ENCODE peak calls at places on chromosomes 7 and 10, in four cellular contexts. One of them, this sample, is unnamed.

GRCh38 chr7:18231854-18232253 is 204.2 kb upstream of the PRPS1L1 start:
- DNase-seq in tibial nerve: no peak
- DNase-seq in ovary: no peak
- DNase-seq in esophagus squamous epithelium: no peak
- DNase-seq in this sample: no peak

GRCh38 chr10:65194131-65194530 is 1672.9 kb downstream of the REEP3 start:
- DNase-seq in tibial nerve: no peak
- DNase-seq in ovary: no peak
- DNase-seq in esophagus squamous epithelium: no peak
- DNase-seq in this sample: no peak

GRCh38 chr10:67780759-67781538 is 57.0 kb downstream of the DNAJC12 start:
- DNase-seq in tibial nerve: no peak
- DNase-seq in ovary: no peak
- DNase-seq in esophagus squamous epithelium: no peak
- DNase-seq in this sample: no peak

GRCh38 chr10:86586516-86586915 is 64.9 kb upstream of the WAPL start:
- DNase-seq in tibial nerve: no peak
- DNase-seq in ovary: no peak
- DNase-seq in esophagus squamous epithelium: no peak
- DNase-seq in this sample: no peak

GRCh38 chr10:114367676-114368391 is 36.5 kb downstream of the AFAP1L2 start:
- DNase-seq in tibial nerve: no peak
- DNase-seq in ovary: no peak
- DNase-seq in esophagus squamous epithelium: no peak
- DNase-seq in this sample: no peak

GRCh38 chr7:111697771-111698170 is 135.5 kb upstream of the IMMP2L start:
- DNase-seq in tibial nerve: no peak
- DNase-seq in ovary: no peak
- DNase-seq in esophagus squamous epithelium: no peak
- DNase-seq in this sample: no peak

GRCh38 chr10:133163889-133164815 is 4.1 kb downstream of the KNDC1 start:
- DNase-seq in tibial nerve: no peak
- DNase-seq in ovary: peak
- DNase-seq in esophagus squamous epithelium: no peak
- DNase-seq in this sample: no peak

GRCh38 chr10:57955076-57955475 is 312.6 kb downstream of the IPMK start:
- DNase-seq in tibial nerve: no peak
- DNase-seq in ovary: no peak
- DNase-seq in esophagus squamous epithelium: no peak
- DNase-seq in this sample: no peak

GRCh38 chr10:19749185-19749729 is 67.0 kb upstream of the PLXDC2 start:
- DNase-seq in tibial nerve: no peak
- DNase-seq in ovary: no peak
- DNase-seq in esophagus squamous epithelium: no peak
- DNase-seq in this sample: no peak

DNA sequence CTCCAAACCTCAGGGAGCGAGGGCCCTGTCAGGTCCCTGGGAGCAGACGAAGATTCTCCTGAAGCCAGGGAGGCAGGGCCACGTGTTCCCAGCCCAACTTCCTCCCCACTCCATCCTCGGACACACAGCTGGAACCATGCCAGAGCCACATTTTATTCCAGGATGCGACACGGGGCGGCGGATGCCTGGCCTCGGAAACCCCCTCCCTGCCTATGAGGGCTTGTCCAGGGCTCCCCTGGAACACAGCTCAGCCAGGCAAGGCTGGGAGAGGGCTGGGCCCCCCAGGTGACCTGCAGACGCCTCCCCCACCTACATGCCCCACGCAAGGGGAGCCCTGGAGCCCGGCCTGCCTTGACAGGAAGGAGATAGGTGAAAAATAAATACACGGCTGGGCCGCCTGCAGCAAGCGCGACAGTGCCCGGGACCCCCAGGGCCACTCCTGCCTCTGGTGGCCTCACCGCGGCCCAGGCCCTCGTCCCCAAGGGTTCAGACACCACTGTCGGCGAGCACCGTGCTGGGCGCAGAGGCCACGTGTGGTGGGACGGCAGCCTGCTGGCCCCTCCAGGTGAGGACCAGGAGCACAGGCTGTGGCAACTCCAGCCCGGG is 21.5 kb downstream of the GET4 start:
- DNase-seq in tibial nerve: no peak
- DNase-seq in ovary: no peak
- DNase-seq in esophagus squamous epithelium: no peak
- DNase-seq in this sample: no peak
- H3K27ac ChIP-seq in tibial nerve: no peak
- H3K27ac ChIP-seq in ovary: no peak
- H3K27ac ChIP-seq in esophagus squamous epithelium: no peak
- H3K27ac ChIP-seq in this sample: no peak

GRCh38 chr7:149090397-149091195 is at the start of gene ZNF786:
- DNase-seq in tibial nerve: peak
- DNase-seq in ovary: peak
- DNase-seq in esophagus squamous epithelium: peak
- DNase-seq in this sample: peak
- TF ChIP-seq POLR2A in tibial nerve: peak
- TF ChIP-seq POLR2A in ovary: peak
- TF ChIP-seq POLR2A in esophagus squamous epithelium: peak
- TF ChIP-seq POLR2A in this sample: no peak

GRCh38 chr7:139748373-139748765 is 29.4 kb downstream of the HIPK2 start:
- DNase-seq in tibial nerve: no peak
- DNase-seq in ovary: no peak
- DNase-seq in esophagus squamous epithelium: no peak
- DNase-seq in this sample: no peak
- H3K27ac ChIP-seq in tibial nerve: no peak
- H3K27ac ChIP-seq in ovary: no peak
- H3K27ac ChIP-seq in esophagus squamous epithelium: no peak
- H3K27ac ChIP-seq in this sample: no peak

DNA sequence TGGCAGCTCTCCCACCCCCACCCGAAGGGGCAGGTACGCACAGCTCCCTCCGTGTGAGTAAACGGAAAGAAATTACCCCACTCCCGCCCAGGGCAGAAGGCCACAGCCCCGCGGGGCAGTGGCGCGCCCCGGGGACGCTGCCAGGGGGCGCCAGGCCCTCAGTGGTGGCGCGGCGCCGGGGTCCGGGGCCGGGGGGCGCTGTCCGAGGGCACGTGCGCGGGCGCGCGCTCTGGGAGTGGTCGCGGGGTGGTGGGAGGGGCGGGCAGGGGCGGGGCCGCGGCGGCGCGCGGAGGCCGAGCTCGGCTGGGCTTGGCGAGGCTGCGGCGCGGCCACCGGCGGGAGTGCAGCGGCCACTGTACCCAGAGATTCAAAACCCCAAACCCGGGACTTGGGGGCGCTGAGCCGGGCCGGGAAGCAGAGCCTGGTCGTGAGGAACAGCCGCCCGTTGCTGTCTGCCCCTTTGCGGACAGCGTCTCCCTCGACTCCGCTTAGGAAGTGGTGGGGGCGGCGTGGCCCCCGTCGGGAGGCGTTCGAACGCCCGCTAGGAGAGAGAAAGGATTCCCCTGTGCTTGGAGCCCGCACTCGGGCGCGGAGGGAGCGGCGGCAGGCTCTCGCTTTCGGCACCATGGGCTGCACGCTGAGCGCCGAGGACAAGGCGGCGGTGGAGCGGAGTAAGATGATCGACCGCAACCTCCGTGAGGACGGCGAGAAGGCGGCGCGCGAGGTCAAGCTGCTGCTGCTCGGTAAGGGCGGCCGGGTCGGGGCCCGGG is at the start of gene GNAI1:
- DNase-seq in tibial nerve: no peak
- DNase-seq in ovary: peak
- DNase-seq in esophagus squamous epithelium: no peak
- DNase-seq in this sample: peak
- TF ChIP-seq POLR2A in tibial nerve: no peak
- TF ChIP-seq POLR2A in ovary: peak
- TF ChIP-seq POLR2A in esophagus squamous epithelium: peak
- TF ChIP-seq POLR2A in this sample: no peak

GRCh38 chr7:130993671-130994365 is 259.8 kb upstream of the KLF14 start:
- DNase-seq in tibial nerve: no peak
- DNase-seq in ovary: no peak
- DNase-seq in esophagus squamous epithelium: no peak
- DNase-seq in this sample: no peak

GRCh38 chr7:130987092-130987491 is 253.1 kb upstream of the KLF14 start:
- DNase-seq in tibial nerve: no peak
- DNase-seq in ovary: no peak
- DNase-seq in esophagus squamous epithelium: no peak
- DNase-seq in this sample: no peak

GRCh38 chr7:130988443-130988842 is 254.4 kb upstream of the KLF14 start:
- DNase-seq in tibial nerve: no peak
- DNase-seq in ovary: no peak
- DNase-seq in esophagus squamous epithelium: no peak
- DNase-seq in this sample: no peak

GRCh38 chr7:130989006-130989795 is 255.2 kb upstream of the KLF14 start:
- DNase-seq in tibial nerve: no peak
- DNase-seq in ovary: no peak
- DNase-seq in esophagus squamous epithelium: no peak
- DNase-seq in this sample: no peak

GRCh38 chr7:130990178-130990832 is 256.3 kb upstream of the KLF14 start:
- DNase-seq in tibial nerve: no peak
- DNase-seq in ovary: no peak
- DNase-seq in esophagus squamous epithelium: no peak
- DNase-seq in this sample: peak
- H3K27ac ChIP-seq in tibial nerve: peak
- H3K27ac ChIP-seq in ovary: no peak
- H3K27ac ChIP-seq in esophagus squamous epithelium: peak
- H3K27ac ChIP-seq in this sample: peak

GRCh38 chr7:144835668-144836544 is at the start of gene TPK1:
- DNase-seq in tibial nerve: peak
- DNase-seq in ovary: peak
- DNase-seq in esophagus squamous epithelium: peak
- DNase-seq in this sample: peak

GRCh38 chr7:144836545-144836842 is 641 bp upstream of the TPK1 start:
- DNase-seq in tibial nerve: no peak
- DNase-seq in ovary: no peak
- DNase-seq in esophagus squamous epithelium: no peak
- DNase-seq in this sample: no peak

GRCh38 chr7:144830811-144831210 is 5.0 kb downstream of the TPK1 start:
- DNase-seq in tibial nerve: no peak
- DNase-seq in ovary: no peak
- DNase-seq in esophagus squamous epithelium: no peak
- DNase-seq in this sample: no peak

GRCh38 chr7:144834516-144835165 is 1.2 kb downstream of the TPK1 start:
- DNase-seq in tibial nerve: no peak
- DNase-seq in ovary: no peak
- DNase-seq in esophagus squamous epithelium: no peak
- DNase-seq in this sample: no peak

GRCh38 chr7:144835166-144835611 is 664 bp downstream of the TPK1 start:
- DNase-seq in tibial nerve: no peak
- DNase-seq in ovary: peak
- DNase-seq in esophagus squamous epithelium: no peak
- DNase-seq in this sample: peak
- TF ChIP-seq POLR2A in tibial nerve: no peak
- TF ChIP-seq POLR2A in ovary: no peak
- TF ChIP-seq POLR2A in esophagus squamous epithelium: no peak
- TF ChIP-seq POLR2A in this sample: no peak